ENCODE peak calls at places on chromosomes 4 and X, in eight cellular contexts. X, N, H, P, R, W, O and Z are unnamed samples.

GRCh38 chr4:127045872-127046271 is 586.9 kb upstream of the INTU start:
- DNase-seq in X (no peak), N (no peak), H (no peak), P (no peak), R (no peak), W (no peak), O (no peak), Z (no peak)

GRCh38 chrX:136146614-136147319 is 566 bp upstream of the FHL1 start:
- DNase-seq in X (no peak), N (peak), H (no peak), P (no peak), R (peak), W (no peak), O (no peak), Z (no peak)

GRCh38 chr4:113673450-113673849 is 88.1 kb downstream of the CAMK2D start:
- DNase-seq in X (no peak), N (no peak), H (peak), P (no peak), R (no peak), W (no peak), O (peak), Z (no peak)

GRCh38 chrX:154597221-154597620 is 12.3 kb downstream of the CTAG1A start:
- DNase-seq in X (no peak), N (no peak), H (no peak), P (no peak), R (no peak), W (no peak), O (no peak), Z (no peak)

GRCh38 chr4:179145746-179146530 is 1703.7 kb upstream of the AGA start:
- DNase-seq in X (no peak), N (no peak), H (no peak), P (no peak), R (no peak), W (no peak), O (no peak), Z (no peak)

GRCh38 chr4:114326358-114326757 is 272.2 kb upstream of the UGT8 start:
- DNase-seq in X (no peak), N (no peak), H (no peak), P (no peak), R (no peak), W (no peak), O (no peak), Z (no peak)

GRCh38 chr4:109434007-109434792 is 585 bp downstream of the SEC24B start:
- DNase-seq in X (peak), N (peak), H (peak), P (peak), R (peak), W (peak), O (no peak), Z (peak)

GRCh38 chrX:110415440-110416167 is 57.0 kb downstream of the RTL9 start:
- DNase-seq in X (no peak), N (no peak), H (peak), P (no peak), R (no peak), W (no peak), O (no peak), Z (no peak)

GRCh38 chr4:88008133-88008621 is 742 bp downstream of the PKD2 start:
- DNase-seq in X (no peak), N (peak), H (peak), P (peak), R (peak), W (peak), O (no peak), Z (peak)

GRCh38 chr4:66585767-66586166 is 915.5 kb upstream of the EPHA5 start:
- DNase-seq in X (no peak), N (no peak), H (no peak), P (no peak), R (no peak), W (peak), O (no peak), Z (no peak)

GRCh38 chr4:89024051-89024675 is 32.8 kb downstream of the FAM13A start:
- DNase-seq in X (peak), N (no peak), H (peak), P (peak), R (peak), W (peak), O (peak), Z (peak)

GRCh38 chrX:70253377-70254062 is 6.5 kb downstream of the P2RY4 start:
- DNase-seq in X (no peak), N (no peak), H (peak), P (no peak), R (no peak), W (no peak), O (no peak), Z (no peak)